ENCODE peak calls at places on chromosomes 6 and 20, in six cellular contexts. One of them, this sample, is unnamed.

GRCh38 chr6:48176909-48177308 is 65.9 kb upstream of the PTCHD4 start:
- DNase-seq in heart right ventricle: no peak
- DNase-seq in brain microvascular endothelial cell: no peak
- DNase-seq in ascending aorta: no peak
- DNase-seq in RWPE1: no peak
- DNase-seq in small intestine: no peak
- DNase-seq in this sample: no peak

GRCh38 chr20:36929290-36929689 is 22.2 kb downstream of the SAMHD1 start:
- DNase-seq in heart right ventricle: no peak
- DNase-seq in brain microvascular endothelial cell: peak
- DNase-seq in ascending aorta: no peak
- DNase-seq in RWPE1: no peak
- DNase-seq in small intestine: no peak
- DNase-seq in this sample: no peak

GRCh38 chr6:63507096-63507495 is 65.2 kb upstream of the LOC128125822 start:
- DNase-seq in heart right ventricle: no peak
- DNase-seq in brain microvascular endothelial cell: no peak
- DNase-seq in ascending aorta: no peak
- DNase-seq in RWPE1: no peak
- DNase-seq in small intestine: no peak
- DNase-seq in this sample: no peak

GRCh38 chr6:67683960-67684359 is 951.1 kb upstream of the ADGRB3 start:
- DNase-seq in heart right ventricle: no peak
- DNase-seq in brain microvascular endothelial cell: peak
- DNase-seq in ascending aorta: no peak
- DNase-seq in RWPE1: peak
- DNase-seq in small intestine: no peak
- DNase-seq in this sample: no peak

GRCh38 chr20:49701313-49701731 is 12.4 kb downstream of the B4GALT5 start:
- DNase-seq in heart right ventricle: no peak
- DNase-seq in brain microvascular endothelial cell: no peak
- DNase-seq in ascending aorta: no peak
- DNase-seq in RWPE1: no peak
- DNase-seq in small intestine: no peak
- DNase-seq in this sample: no peak

GRCh38 chr6:85674604-85675003 is 31.9 kb upstream of the SYNCRIP start:
- DNase-seq in heart right ventricle: no peak
- DNase-seq in brain microvascular endothelial cell: no peak
- DNase-seq in ascending aorta: no peak
- DNase-seq in RWPE1: no peak
- DNase-seq in small intestine: no peak
- DNase-seq in this sample: no peak

GRCh38 chr6:95364016-95364604 is 213.2 kb upstream of the MANEA start:
- DNase-seq in heart right ventricle: no peak
- DNase-seq in brain microvascular endothelial cell: no peak
- DNase-seq in ascending aorta: no peak
- DNase-seq in RWPE1: peak
- DNase-seq in small intestine: peak
- DNase-seq in this sample: no peak

GRCh38 chr6:39365281-39366074 is 43.0 kb upstream of the KCNK16 start:
- DNase-seq in heart right ventricle: no peak
- DNase-seq in brain microvascular endothelial cell: peak
- DNase-seq in ascending aorta: no peak
- DNase-seq in RWPE1: peak
- DNase-seq in small intestine: no peak
- DNase-seq in this sample: no peak

GRCh38 chr6:129844118-129844891 is 16.8 kb downstream of the TMEM244 start:
- DNase-seq in heart right ventricle: no peak
- DNase-seq in brain microvascular endothelial cell: peak
- DNase-seq in ascending aorta: no peak
- DNase-seq in RWPE1: peak
- DNase-seq in small intestine: no peak
- DNase-seq in this sample: no peak

GRCh38 chr6:166515072-166515810 is 71.2 kb downstream of the RAMACL start:
- DNase-seq in heart right ventricle: no peak
- DNase-seq in brain microvascular endothelial cell: peak
- DNase-seq in ascending aorta: no peak
- DNase-seq in RWPE1: peak
- DNase-seq in small intestine: no peak
- DNase-seq in this sample: no peak

GRCh38 chr6:106586815-106587214 is 42.5 kb downstream of the RTN4IP1 start:
- DNase-seq in heart right ventricle: no peak
- DNase-seq in brain microvascular endothelial cell: no peak
- DNase-seq in ascending aorta: no peak
- DNase-seq in RWPE1: no peak
- DNase-seq in small intestine: no peak
- DNase-seq in this sample: no peak

GRCh38 chr20:9515211-9515580 is 806 bp downstream of the LAMP5 start:
- DNase-seq in heart right ventricle: no peak
- DNase-seq in brain microvascular endothelial cell: no peak
- DNase-seq in ascending aorta: no peak
- DNase-seq in RWPE1: no peak
- DNase-seq in small intestine: no peak
- DNase-seq in this sample: no peak

GRCh38 chr6:26187981-26188635 is 100.9 kb downstream of the HFE start:
- DNase-seq in heart right ventricle: no peak
- DNase-seq in brain microvascular endothelial cell: no peak
- DNase-seq in ascending aorta: no peak
- DNase-seq in RWPE1: no peak
- DNase-seq in small intestine: peak
- DNase-seq in this sample: no peak

GRCh38 chr6:42099340-42100028 is 42.9 kb downstream of the C6orf132 start:
- DNase-seq in heart right ventricle: no peak
- DNase-seq in brain microvascular endothelial cell: peak
- DNase-seq in ascending aorta: no peak
- DNase-seq in RWPE1: peak
- DNase-seq in small intestine: peak
- DNase-seq in this sample: no peak

GRCh38 chr6:50840814-50841192 is 22.1 kb downstream of the TFAP2B start:
- DNase-seq in heart right ventricle: no peak
- DNase-seq in brain microvascular endothelial cell: no peak
- DNase-seq in ascending aorta: no peak
- DNase-seq in RWPE1: no peak
- DNase-seq in small intestine: no peak
- DNase-seq in this sample: no peak

GRCh38 chr6:35596448-35597442 is 84.0 kb upstream of the TULP1 start:
- DNase-seq in heart right ventricle: no peak
- DNase-seq in brain microvascular endothelial cell: peak
- DNase-seq in ascending aorta: no peak
- DNase-seq in RWPE1: peak
- DNase-seq in small intestine: no peak
- DNase-seq in this sample: no peak

GRCh38 chr20:4835244-4836177 is 113.8 kb downstream of the PRND start:
- DNase-seq in heart right ventricle: peak
- DNase-seq in brain microvascular endothelial cell: no peak
- DNase-seq in ascending aorta: no peak
- DNase-seq in RWPE1: no peak
- DNase-seq in small intestine: no peak
- DNase-seq in this sample: peak

GRCh38 chr6:139242457-139243240 is 49.1 kb downstream of the TXLNB start:
- DNase-seq in heart right ventricle: no peak
- DNase-seq in brain microvascular endothelial cell: no peak
- DNase-seq in ascending aorta: no peak
- DNase-seq in RWPE1: no peak
- DNase-seq in small intestine: no peak
- DNase-seq in this sample: no peak

GRCh38 chr6:149032599-149033405 is 284.7 kb upstream of the TAB2 start:
- DNase-seq in heart right ventricle: no peak
- DNase-seq in brain microvascular endothelial cell: peak
- DNase-seq in ascending aorta: no peak
- DNase-seq in RWPE1: peak
- DNase-seq in small intestine: no peak
- DNase-seq in this sample: no peak

GRCh38 chr6:56827908-56828649 is 126.8 kb upstream of the BEND6 start:
- DNase-seq in heart right ventricle: no peak
- DNase-seq in brain microvascular endothelial cell: no peak
- DNase-seq in ascending aorta: no peak
- DNase-seq in RWPE1: no peak
- DNase-seq in small intestine: no peak
- DNase-seq in this sample: no peak

GRCh38 chr6:155185544-155185943 is 78.3 kb upstream of the CLDN20 start:
- DNase-seq in heart right ventricle: no peak
- DNase-seq in brain microvascular endothelial cell: peak
- DNase-seq in ascending aorta: no peak
- DNase-seq in RWPE1: peak
- DNase-seq in small intestine: peak
- DNase-seq in this sample: no peak

GRCh38 chr20:44738779-44739477 is 6.7 kb upstream of the KCNK15 start:
- DNase-seq in heart right ventricle: no peak
- DNase-seq in brain microvascular endothelial cell: peak
- DNase-seq in ascending aorta: no peak
- DNase-seq in RWPE1: peak
- DNase-seq in small intestine: peak
- DNase-seq in this sample: peak

GRCh38 chr6:157235600-157236039 is 87.7 kb downstream of the TMEM242 start:
- DNase-seq in heart right ventricle: peak
- DNase-seq in brain microvascular endothelial cell: peak
- DNase-seq in ascending aorta: peak
- DNase-seq in RWPE1: peak
- DNase-seq in small intestine: peak
- DNase-seq in this sample: peak

GRCh38 chr6:131949909-131950766 is 1.0 kb downstream of the CCN2 start:
- DNase-seq in heart right ventricle: peak
- DNase-seq in brain microvascular endothelial cell: peak
- DNase-seq in ascending aorta: peak
- DNase-seq in RWPE1: peak
- DNase-seq in small intestine: peak
- DNase-seq in this sample: peak

DNA sequence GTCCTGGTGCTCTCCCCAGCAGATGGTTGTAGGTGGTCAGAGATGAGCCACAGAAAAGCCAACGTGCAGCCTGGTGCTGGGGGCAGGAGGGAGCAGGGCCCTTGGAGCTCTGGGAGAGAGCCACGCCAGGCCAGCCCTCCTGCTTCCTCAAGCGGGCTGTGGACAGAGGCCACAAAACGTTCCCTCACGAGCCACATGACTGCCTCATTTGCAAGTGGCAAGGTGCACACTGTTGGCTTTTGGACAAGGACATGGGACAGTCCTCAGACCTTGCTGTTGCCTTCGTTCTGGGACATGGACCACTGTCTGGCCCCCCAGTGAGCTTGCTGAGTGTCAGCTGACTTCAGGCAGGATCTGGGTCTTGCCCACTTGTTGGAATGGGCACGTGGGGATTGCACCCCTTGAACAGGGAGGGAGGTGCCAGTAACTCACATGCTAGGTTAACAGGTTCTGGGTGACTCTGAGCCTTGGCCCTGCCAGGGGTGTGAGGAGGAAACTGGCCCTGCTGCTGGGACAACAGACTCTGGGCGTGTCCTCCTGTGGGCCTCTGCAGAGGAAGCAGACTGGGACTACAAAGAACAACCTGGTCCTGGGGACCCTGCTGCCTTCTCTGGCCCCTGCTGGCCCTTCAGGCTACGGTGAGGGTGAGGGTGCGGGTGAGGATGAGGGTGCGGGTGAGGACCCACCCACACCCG is 2.6 kb downstream of the SLCO4A1 start:
- DNase-seq in heart right ventricle: no peak
- DNase-seq in brain microvascular endothelial cell: no peak
- DNase-seq in ascending aorta: no peak
- DNase-seq in RWPE1: no peak
- DNase-seq in small intestine: peak
- DNase-seq in this sample: no peak
- H3K27ac ChIP-seq in heart right ventricle: peak
- H3K27ac ChIP-seq in brain microvascular endothelial cell: no peak
- H3K27ac ChIP-seq in ascending aorta: no peak
- H3K27ac ChIP-seq in RWPE1: peak
- H3K27ac ChIP-seq in small intestine: peak
- H3K27ac ChIP-seq in this sample: peak

GRCh38 chr20:23294671-23295070 is 55.9 kb upstream of the NXT1 start:
- DNase-seq in heart right ventricle: no peak
- DNase-seq in brain microvascular endothelial cell: no peak
- DNase-seq in ascending aorta: no peak
- DNase-seq in RWPE1: no peak
- DNase-seq in small intestine: no peak
- DNase-seq in this sample: no peak

GRCh38 chr20:23295934-23296333 is 54.7 kb upstream of the NXT1 start:
- DNase-seq in heart right ventricle: no peak
- DNase-seq in brain microvascular endothelial cell: no peak
- DNase-seq in ascending aorta: no peak
- DNase-seq in RWPE1: no peak
- DNase-seq in small intestine: no peak
- DNase-seq in this sample: no peak

GRCh38 chr20:23294166-23294565 is 56.4 kb upstream of the NXT1 start:
- DNase-seq in heart right ventricle: no peak
- DNase-seq in brain microvascular endothelial cell: no peak
- DNase-seq in ascending aorta: no peak
- DNase-seq in RWPE1: no peak
- DNase-seq in small intestine: no peak
- DNase-seq in this sample: no peak

GRCh38 chr20:23291575-23292240 is 58.9 kb upstream of the NXT1 start:
- DNase-seq in heart right ventricle: no peak
- DNase-seq in brain microvascular endothelial cell: no peak
- DNase-seq in ascending aorta: no peak
- DNase-seq in RWPE1: no peak
- DNase-seq in small intestine: no peak
- DNase-seq in this sample: no peak

GRCh38 chr20:23293689-23294088 is 56.9 kb upstream of the NXT1 start:
- DNase-seq in heart right ventricle: no peak
- DNase-seq in brain microvascular endothelial cell: no peak
- DNase-seq in ascending aorta: no peak
- DNase-seq in RWPE1: no peak
- DNase-seq in small intestine: peak
- DNase-seq in this sample: peak
- H3K27ac ChIP-seq in heart right ventricle: peak
- H3K27ac ChIP-seq in brain microvascular endothelial cell: no peak
- H3K27ac ChIP-seq in ascending aorta: peak
- H3K27ac ChIP-seq in RWPE1: no peak
- H3K27ac ChIP-seq in small intestine: peak
- H3K27ac ChIP-seq in this sample: peak

GRCh38 chr6:133873538-133873937 is 15.4 kb upstream of the TCF21 start:
- DNase-seq in heart right ventricle: no peak
- DNase-seq in brain microvascular endothelial cell: no peak
- DNase-seq in ascending aorta: no peak
- DNase-seq in RWPE1: no peak
- DNase-seq in small intestine: no peak
- DNase-seq in this sample: no peak
- H3K27ac ChIP-seq in heart right ventricle: no peak
- H3K27ac ChIP-seq in brain microvascular endothelial cell: no peak
- H3K27ac ChIP-seq in ascending aorta: no peak
- H3K27ac ChIP-seq in RWPE1: no peak
- H3K27ac ChIP-seq in small intestine: no peak
- H3K27ac ChIP-seq in this sample: no peak

DNA sequence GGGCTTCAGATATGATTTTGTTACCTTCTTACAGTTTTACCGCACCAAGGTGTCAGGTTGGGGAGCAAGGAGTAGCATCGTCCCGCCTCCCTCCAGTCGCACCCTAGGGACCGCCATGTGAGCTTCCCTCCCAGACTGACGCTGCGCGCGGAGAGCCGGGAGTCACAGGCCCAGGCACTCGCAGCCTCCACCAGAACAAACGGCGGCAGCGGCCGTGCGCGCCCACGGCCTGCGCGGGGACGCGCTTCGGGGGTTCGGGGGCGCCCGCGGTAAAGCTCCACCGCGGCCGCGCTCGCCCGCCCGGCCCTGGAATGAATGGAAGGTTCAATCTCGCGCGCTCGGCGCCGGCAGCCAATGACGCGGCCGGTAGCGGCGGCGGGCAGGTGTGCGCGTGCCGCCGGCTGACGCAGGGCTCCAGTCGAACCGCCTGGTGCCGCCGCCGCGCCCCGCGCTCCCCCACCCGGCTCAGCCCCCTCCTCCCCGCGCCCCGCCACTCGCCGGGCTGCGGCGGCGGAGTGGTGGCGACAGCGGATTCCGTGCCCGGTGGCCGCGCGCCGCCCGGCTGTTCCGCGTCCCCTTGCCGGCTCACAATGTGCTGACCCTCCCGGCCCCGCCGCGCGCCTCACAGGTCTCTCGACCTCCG is 16.5 kb upstream of the LIN28B start:
- DNase-seq in heart right ventricle: no peak
- DNase-seq in brain microvascular endothelial cell: no peak
- DNase-seq in ascending aorta: no peak
- DNase-seq in RWPE1: no peak
- DNase-seq in small intestine: no peak
- DNase-seq in this sample: no peak
- H3K27ac ChIP-seq in heart right ventricle: no peak
- H3K27ac ChIP-seq in brain microvascular endothelial cell: no peak
- H3K27ac ChIP-seq in ascending aorta: no peak
- H3K27ac ChIP-seq in RWPE1: no peak
- H3K27ac ChIP-seq in small intestine: no peak
- H3K27ac ChIP-seq in this sample: no peak